ENCODE peak calls at places on chromosome 19, in six cellular contexts. V is transverse colon, W is heart left ventricle, E is upper lobe of left lung, I is H54, Q is suprapubic skin. H is an unnamed sample.

GRCh38 chr19:58569191-58569942 is 3.8 kb downstream of the MZF1 start:
- DNase-seq in V (peak), W (peak), E (no peak), I (no peak), Q (peak), H (peak)

GRCh38 chr19:38478273-38478971 is 44.9 kb downstream of the RYR1 start:
- DNase-seq in V (no peak), W (no peak), E (no peak), I (peak), Q (no peak), H (no peak)

GRCh38 chr19:37990362-37990761 is 83.4 kb downstream of the SIPA1L3 start:
- DNase-seq in V (no peak), W (no peak), E (no peak), I (peak), Q (no peak), H (peak)

GRCh38 chr19:36547001-36547732 is 19.1 kb upstream of the ZNF260 start:
- DNase-seq in V (no peak), W (no peak), E (no peak), I (no peak), Q (no peak), H (no peak)

GRCh38 chr19:18900700-18901502 is 4.9 kb upstream of the CERS1 start:
- DNase-seq in V (no peak), W (no peak), E (peak), I (no peak), Q (peak), H (no peak)

GRCh38 chr19:11381535-11382369 is 2.4 kb downstream of the EPOR start:
- DNase-seq in V (peak), W (peak), E (peak), I (peak), Q (peak), H (no peak)

GRCh38 chr19:42120276-42121010 is 11.8 kb downstream of the POU2F2 start:
- DNase-seq in V (no peak), W (no peak), E (no peak), I (no peak), Q (no peak), H (no peak)

GRCh38 chr19:29121684-29122083 is 91.3 kb downstream of the UQCRFS1 start:
- DNase-seq in V (no peak), W (no peak), E (no peak), I (peak), Q (no peak), H (no peak)

GRCh38 chr19:53812335-53812734 is 11.8 kb downstream of the NLRP12 start:
- DNase-seq in V (no peak), W (no peak), E (no peak), I (no peak), Q (no peak), H (no peak)

GRCh38 chr19:50551713-50552187 is 16.5 kb downstream of the LRRC4B start:
- DNase-seq in V (no peak), W (no peak), E (no peak), I (no peak), Q (no peak), H (no peak)

GRCh38 chr19:45657520-45658163 is 10.4 kb upstream of the GIPR start:
- DNase-seq in V (no peak), W (no peak), E (no peak), I (no peak), Q (no peak), H (no peak)

GRCh38 chr19:54425382-54425723 is 10.1 kb downstream of the TTYH1 start:
- DNase-seq in V (no peak), W (no peak), E (no peak), I (no peak), Q (no peak), H (no peak)

GRCh38 chr19:4592445-4592844 is 33.0 kb upstream of the SEMA6B start:
- DNase-seq in V (no peak), W (no peak), E (no peak), I (no peak), Q (no peak), H (no peak)

GRCh38 chr19:45947926-45948325 is 25.7 kb downstream of the NOVA2 start:
- DNase-seq in V (no peak), W (no peak), E (no peak), I (peak), Q (no peak), H (no peak)

GRCh38 chr19:41808663-41809566 is 12.5 kb downstream of the CEACAM3 start:
- DNase-seq in V (peak), W (peak), E (peak), I (no peak), Q (peak), H (no peak)

GRCh38 chr19:311813-312261 is 20.6 kb upstream of the PLPP2 start:
- DNase-seq in V (no peak), W (peak), E (peak), I (no peak), Q (no peak), H (no peak)

GRCh38 chr19:13172335-13173128 is 22.3 kb downstream of the IER2 start:
- DNase-seq in V (peak), W (peak), E (peak), I (peak), Q (peak), H (peak)

GRCh38 chr19:7703332-7703731 is 1.4 kb upstream of the FCER2 start:
- DNase-seq in V (no peak), W (no peak), E (peak), I (no peak), Q (no peak), H (no peak)

GRCh38 chr19:58154287-58154678 is 3.7 kb upstream of the ZNF329 start:
- DNase-seq in V (peak), W (peak), E (no peak), I (no peak), Q (no peak), H (peak)

GRCh38 chr19:30719189-30719990 is 347.2 kb downstream of the ZNF536 start:
- DNase-seq in V (peak), W (peak), E (peak), I (peak), Q (no peak), H (no peak)

GRCh38 chr19:2231621-2232221 is 4.4 kb downstream of the PLEKHJ1 start:
- DNase-seq in V (no peak), W (no peak), E (peak), I (no peak), Q (no peak), H (no peak)
- TF ChIP-seq POLR2A in V (peak), W (no peak), E (no peak), I (no peak), Q (no peak), H (no peak)

DNA sequence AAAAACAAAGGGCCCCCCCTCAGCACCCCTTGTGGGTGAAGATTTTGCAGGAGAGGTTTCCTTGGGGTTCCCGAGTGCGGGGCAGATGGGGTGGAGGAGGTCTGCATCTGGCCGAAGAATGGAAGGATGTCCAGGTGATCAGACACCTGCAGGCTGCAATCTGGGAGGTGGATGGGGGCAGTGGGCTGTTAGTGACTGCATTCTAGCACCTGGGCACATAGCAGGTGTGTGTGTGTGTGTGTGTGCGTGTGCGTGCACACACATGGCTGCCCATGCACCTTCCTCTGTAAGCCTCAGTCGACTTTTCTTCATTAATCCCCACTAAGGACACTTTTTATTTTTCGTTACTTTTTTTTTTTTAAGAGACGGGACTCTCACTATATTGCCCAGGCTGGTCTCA is 460 bp downstream of the MAG start:
- DNase-seq in V (no peak), W (no peak), E (no peak), I (no peak), Q (no peak), H (no peak)
- TF ChIP-seq POLR2A in V (no peak), W (no peak), E (no peak), I (no peak), Q (no peak), H (no peak)

GRCh38 chr19:6536138-6536671 is 5.4 kb downstream of the TNFSF9 start:
- DNase-seq in V (peak), W (peak), E (no peak), I (no peak), Q (peak), H (no peak)
- TF ChIP-seq POLR2A in V (no peak), W (no peak), E (no peak), I (no peak), Q (no peak), H (no peak)

DNA sequence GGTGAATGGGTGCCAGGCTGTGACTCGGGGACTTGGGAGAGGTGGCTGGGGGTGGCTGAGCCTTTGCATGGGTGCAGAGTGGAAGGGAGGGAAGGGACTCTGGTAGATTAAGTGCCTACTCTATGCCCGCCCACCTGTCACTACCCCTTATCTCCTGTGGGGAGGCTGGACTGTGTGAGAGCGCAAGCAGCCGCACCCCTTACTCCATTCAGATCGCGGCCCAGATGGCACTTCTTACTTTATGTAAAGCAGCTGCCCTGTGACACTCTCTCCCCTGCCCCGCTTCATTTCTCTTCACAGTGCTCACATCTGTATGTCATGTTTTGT is 2.9 kb downstream of the KASH5 start:
- DNase-seq in V (no peak), W (no peak), E (no peak), I (no peak), Q (no peak), H (no peak)
- TF ChIP-seq POLR2A in V (no peak), W (no peak), E (no peak), I (no peak), Q (no peak), H (no peak)

GRCh38 chr19:40223135-40223822 is 3.2 kb downstream of the CCNP start:
- DNase-seq in V (peak), W (no peak), E (peak), I (no peak), Q (no peak), H (no peak)
- TF ChIP-seq POLR2A in V (peak), W (no peak), E (no peak), I (no peak), Q (no peak), H (no peak)

H was measured in breast epithelium.